ENCODE peak calls at places on chromosomes 16 and 17, in six cellular contexts. O is MM.1S, L is uterus, I is prostate gland, R is tibial artery, H is lower leg skin. W is an unnamed sample.

GRCh38 chr17:76909971-76910760 is 42.0 kb downstream of the MGAT5B start:
- DNase-seq in O (peak), L (no peak), I (peak), R (no peak), H (no peak), W (no peak)

GRCh38 chr17:49249292-49249794 is 18.8 kb upstream of the PHOSPHO1 start:
- DNase-seq in O (no peak), L (no peak), I (no peak), R (no peak), H (no peak), W (no peak)

GRCh38 chr16:47699090-47699489 is 238.0 kb downstream of the PHKB start:
- DNase-seq in O (no peak), L (no peak), I (no peak), R (no peak), H (no peak), W (no peak)

GRCh38 chr17:78611636-78612035 is 34.4 kb upstream of the DNAH17 start:
- DNase-seq in O (no peak), L (no peak), I (no peak), R (no peak), H (no peak), W (no peak)

GRCh38 chr17:32016231-32016630 is 9.0 kb downstream of the LRRC37B start:
- DNase-seq in O (no peak), L (no peak), I (no peak), R (no peak), H (no peak), W (no peak)

GRCh38 chr17:50931003-50931878 is 65.1 kb upstream of the TOB1 start:
- DNase-seq in O (peak), L (peak), I (peak), R (peak), H (no peak), W (peak)

GRCh38 chr16:87550510-87550961 is 51.8 kb upstream of the JPH3 start:
- DNase-seq in O (no peak), L (peak), I (peak), R (no peak), H (no peak), W (no peak)

GRCh38 chr16:71288570-71288889 is 672 bp downstream of the CMTR2 start:
- DNase-seq in O (no peak), L (no peak), I (no peak), R (no peak), H (no peak), W (no peak)

DNA sequence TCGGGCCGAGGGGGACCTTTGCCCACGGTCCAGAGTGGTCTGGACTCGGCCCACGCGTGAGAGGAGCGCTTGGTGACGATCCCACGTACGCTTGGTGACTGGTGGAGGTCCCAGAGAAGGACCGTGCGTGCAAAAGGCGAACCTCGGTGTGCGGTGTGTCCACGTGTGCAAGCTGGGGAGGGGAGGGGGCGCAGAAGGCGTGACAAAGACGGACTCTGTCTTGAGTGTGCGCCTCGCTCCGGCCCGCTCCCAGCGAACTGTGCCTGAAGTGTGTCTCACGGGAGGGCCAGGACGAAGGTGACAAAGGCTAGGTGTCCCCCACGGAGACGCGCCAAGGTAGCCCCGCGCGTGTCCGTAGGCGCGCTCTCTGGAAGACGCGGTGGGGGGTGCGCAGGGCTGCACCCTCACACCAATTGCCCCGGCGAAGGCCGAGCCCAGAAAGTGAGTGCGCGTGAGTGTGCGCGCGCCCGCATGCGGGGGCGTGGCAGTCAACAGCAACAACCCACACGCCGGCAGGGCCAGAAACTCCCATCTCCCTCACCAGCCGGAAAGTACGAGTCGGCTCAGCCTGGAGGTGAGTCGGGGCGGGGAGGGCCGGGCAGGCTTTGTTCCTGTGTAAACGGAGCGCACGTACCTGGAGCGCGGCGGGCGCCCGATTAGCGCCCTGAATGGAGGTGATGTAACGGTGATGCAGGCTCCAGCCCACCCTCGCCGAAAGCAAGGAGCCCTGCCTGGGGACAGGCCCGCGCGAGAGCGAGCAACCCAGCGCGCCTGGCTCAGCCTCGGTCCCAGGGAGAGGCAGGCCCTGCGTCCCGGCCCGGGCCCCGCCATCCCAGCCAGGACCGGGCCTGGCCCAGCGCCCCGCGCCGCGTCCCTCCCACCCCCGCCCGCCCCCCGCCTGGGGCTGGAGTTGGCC is at the start of gene GPRC5C:
- DNase-seq in O (no peak), L (peak), I (peak), R (peak), H (peak), W (no peak)
- H3K4me3 ChIP-seq in O (no peak), L (peak), I (peak), R (peak), H (peak), W (peak)

DNA sequence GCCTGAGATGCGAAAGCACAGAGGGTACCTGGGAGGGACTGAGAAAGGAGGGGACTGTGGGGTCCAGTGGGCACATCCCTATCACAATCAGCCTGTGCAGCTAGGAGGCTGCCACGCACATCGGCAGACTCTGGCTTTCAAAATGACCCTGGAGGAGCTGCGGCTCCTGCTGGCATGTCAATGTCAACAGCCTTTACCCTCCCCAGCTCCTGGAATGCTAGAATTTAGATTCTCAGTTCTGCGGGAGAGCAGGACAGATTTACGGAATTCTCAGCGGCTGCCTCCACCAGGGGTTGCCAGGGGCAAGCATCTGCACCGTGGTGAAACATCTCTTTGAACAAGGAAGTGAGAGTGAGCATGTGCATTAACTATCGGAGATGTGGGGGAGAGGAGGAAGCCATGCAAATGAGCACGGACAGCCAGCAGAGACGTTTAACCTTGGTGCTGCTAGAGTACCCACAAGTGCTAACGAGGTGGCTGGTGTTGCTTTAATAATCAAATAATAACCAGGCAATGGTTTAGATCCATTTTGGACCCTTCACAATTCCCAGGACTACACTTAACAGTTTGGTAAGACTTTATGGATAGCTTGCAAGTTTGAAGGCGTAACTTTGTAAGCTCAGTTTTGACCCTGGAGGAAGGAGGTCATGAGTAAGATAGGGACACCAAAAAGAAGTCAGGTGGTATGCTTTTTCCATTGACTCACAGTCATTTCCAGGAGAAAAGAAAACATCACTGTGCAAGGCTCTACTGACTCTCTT is 54.1 kb downstream of the XYLT1 start:
- DNase-seq in O (peak), L (no peak), I (no peak), R (no peak), H (peak), W (peak)
- TF ChIP-seq CTCF in O (peak), L (no peak), I (no peak), R (peak), H (no peak), W (peak)

DNA sequence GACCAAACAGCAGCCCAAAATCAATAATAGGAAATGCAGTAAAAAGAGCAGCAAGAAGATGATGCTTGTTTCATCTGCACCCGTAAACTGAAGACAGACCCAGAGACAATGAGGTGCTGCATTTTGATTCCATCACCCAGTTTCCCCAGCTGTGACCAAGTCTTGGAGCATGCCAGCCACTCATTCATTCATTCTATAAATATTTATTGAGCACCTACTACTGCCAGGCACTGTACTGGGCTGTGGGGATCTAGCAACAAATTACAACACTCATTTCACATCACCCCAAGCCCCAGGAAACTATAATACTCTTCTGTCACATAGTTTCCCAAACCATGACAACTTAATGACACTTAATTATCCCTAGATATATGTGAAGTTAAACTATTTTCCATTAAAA is 79.2 kb downstream of the TOX3 start:
- DNase-seq in O (no peak), L (no peak), I (no peak), R (no peak), H (no peak), W (no peak)
- H3K4me3 ChIP-seq in O (no peak), L (no peak), I (no peak), R (no peak), H (no peak), W (no peak)

DNA sequence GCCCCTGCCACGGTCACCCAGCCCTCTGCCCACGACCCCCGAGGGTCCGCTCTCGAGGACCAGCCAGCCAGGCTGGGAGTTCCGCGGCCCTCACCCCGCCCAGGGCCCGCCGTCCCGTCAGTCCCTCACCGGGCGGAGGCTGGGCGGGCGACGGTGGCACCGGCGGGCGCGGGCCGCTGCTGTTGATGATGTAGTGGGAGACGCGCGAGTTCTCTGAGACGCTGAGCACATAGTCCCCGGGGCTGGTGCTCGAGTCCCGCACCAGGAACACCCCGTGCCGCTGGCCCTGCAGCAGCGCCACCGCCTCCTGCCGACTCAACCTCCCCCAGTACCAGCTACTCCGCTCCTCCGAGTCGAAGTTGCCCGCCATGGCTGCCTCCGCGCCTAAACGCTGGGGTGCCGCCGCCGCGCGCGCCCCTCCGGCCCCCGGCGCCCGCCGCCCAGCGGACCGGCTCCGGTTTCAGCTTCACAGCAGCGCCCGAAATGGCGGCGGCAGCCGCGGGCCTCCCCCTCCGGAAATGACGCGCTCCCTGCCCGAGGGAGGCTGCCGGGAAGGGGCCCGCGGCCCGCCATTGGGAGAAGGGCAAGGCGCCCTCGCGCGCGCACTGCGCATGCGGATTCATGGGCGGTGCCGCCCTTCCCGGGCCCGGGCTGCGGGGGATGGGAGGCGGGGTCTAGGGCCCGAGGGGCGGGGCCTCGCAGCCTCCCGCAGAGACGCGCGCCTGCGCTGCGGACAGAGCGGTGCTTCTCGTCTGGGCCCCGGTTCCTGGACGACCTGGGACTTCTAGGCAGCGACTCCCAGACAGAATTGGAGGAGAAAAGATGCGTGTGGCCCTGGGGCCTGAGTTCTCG is at the start of gene CRK:
- DNase-seq in O (peak), L (peak), I (peak), R (peak), H (peak), W (peak)
- TF ChIP-seq CTCF in O (no peak), L (peak), I (no peak), R (peak), H (no peak), W (no peak)

DNA sequence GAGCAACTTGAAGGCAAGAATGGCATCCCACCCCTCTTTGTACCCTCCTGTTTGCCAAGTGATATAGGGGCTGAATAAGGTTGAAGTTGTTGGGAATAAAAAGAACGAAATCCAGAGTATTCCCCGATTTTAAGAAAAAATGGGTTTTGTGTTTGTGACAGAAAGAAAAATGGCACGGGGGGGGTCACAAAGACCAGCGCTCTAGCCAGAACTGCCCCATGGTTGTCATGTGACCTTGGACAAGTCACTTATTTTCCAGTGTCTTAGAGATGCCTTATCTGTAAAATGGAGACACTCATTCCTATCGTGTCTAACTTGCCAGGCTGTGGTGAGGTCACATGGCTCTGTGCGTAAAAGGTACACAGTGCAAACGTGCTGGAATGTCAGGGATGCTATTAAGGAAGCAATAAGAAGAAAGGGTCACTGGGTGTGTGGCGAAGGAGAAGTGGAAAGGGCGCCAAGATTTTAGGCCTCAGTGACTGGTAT is 1.6 kb upstream of the HEXIM1 start:
- DNase-seq in O (no peak), L (no peak), I (peak), R (no peak), H (peak), W (no peak)
- H3K4me3 ChIP-seq in O (peak), L (peak), I (peak), R (peak), H (peak), W (peak)

GRCh38 chr17:63827002-63827800 is at the start of the genes FTSJ3 and PSMC5:
- DNase-seq in O (peak), L (peak), I (peak), R (peak), H (peak), W (peak)
- TF ChIP-seq CTCF in O (peak), L (peak), I (peak), R (peak), H (no peak), W (peak)

GRCh38 chr16:84292032-84292431 is 2.6 kb upstream of the WFDC1 start:
- DNase-seq in O (no peak), L (no peak), I (no peak), R (no peak), H (no peak), W (no peak)
- H3K4me3 ChIP-seq in O (no peak), L (no peak), I (no peak), R (no peak), H (no peak), W (no peak)

W was measured in GM12864.